ENCODE peak calls at places on chromosomes 6 and 20, in four cellular contexts. One of them, this sample, is unnamed.

GRCh38 chr20:45096781-45097180 is 4.1 kb downstream of the KCNS1 start:
- DNase-seq in activated CD4-positive, alpha-beta T cell treated with anti-CD3 and anti-CD28 coated beads, Interleukin-2, amount 50 U/mL, for 4 hours: no peak
- DNase-seq in NCI-H146: no peak
- DNase-seq in cardiac fibroblast: no peak
- DNase-seq in this sample: no peak

GRCh38 chr6:158660331-158660730 is 10.5 kb downstream of the SYTL3 start:
- DNase-seq in activated CD4-positive, alpha-beta T cell treated with anti-CD3 and anti-CD28 coated beads, Interleukin-2, amount 50 U/mL, for 4 hours: peak
- DNase-seq in NCI-H146: peak
- DNase-seq in cardiac fibroblast: no peak
- DNase-seq in this sample: peak

GRCh38 chr20:38363004-38363747 is 16.9 kb downstream of the LBP start:
- DNase-seq in activated CD4-positive, alpha-beta T cell treated with anti-CD3 and anti-CD28 coated beads, Interleukin-2, amount 50 U/mL, for 4 hours: no peak
- DNase-seq in NCI-H146: no peak
- DNase-seq in cardiac fibroblast: no peak
- DNase-seq in this sample: no peak

GRCh38 chr20:34164569-34164968 is 52.5 kb upstream of the EIF2S2 start:
- DNase-seq in activated CD4-positive, alpha-beta T cell treated with anti-CD3 and anti-CD28 coated beads, Interleukin-2, amount 50 U/mL, for 4 hours: no peak
- DNase-seq in NCI-H146: no peak
- DNase-seq in cardiac fibroblast: no peak
- DNase-seq in this sample: no peak

GRCh38 chr20:58008866-58009265 is 219.6 kb downstream of the ANKRD60 start:
- DNase-seq in activated CD4-positive, alpha-beta T cell treated with anti-CD3 and anti-CD28 coated beads, Interleukin-2, amount 50 U/mL, for 4 hours: no peak
- DNase-seq in NCI-H146: no peak
- DNase-seq in cardiac fibroblast: no peak
- DNase-seq in this sample: no peak

GRCh38 chr6:132812255-132812732 is 2.1 kb upstream of the RPS12 start:
- DNase-seq in activated CD4-positive, alpha-beta T cell treated with anti-CD3 and anti-CD28 coated beads, Interleukin-2, amount 50 U/mL, for 4 hours: no peak
- DNase-seq in NCI-H146: no peak
- DNase-seq in cardiac fibroblast: peak
- DNase-seq in this sample: no peak

GRCh38 chr6:161736341-161736740 is 462.5 kb upstream of the AGPAT4 start:
- DNase-seq in activated CD4-positive, alpha-beta T cell treated with anti-CD3 and anti-CD28 coated beads, Interleukin-2, amount 50 U/mL, for 4 hours: no peak
- DNase-seq in NCI-H146: peak
- DNase-seq in cardiac fibroblast: no peak
- DNase-seq in this sample: no peak

GRCh38 chr6:12801141-12801540 is 84.6 kb downstream of the PHACTR1 start:
- DNase-seq in activated CD4-positive, alpha-beta T cell treated with anti-CD3 and anti-CD28 coated beads, Interleukin-2, amount 50 U/mL, for 4 hours: no peak
- DNase-seq in NCI-H146: no peak
- DNase-seq in cardiac fibroblast: peak
- DNase-seq in this sample: no peak

GRCh38 chr20:14232650-14233049 is 104.8 kb downstream of the FLRT3 start:
- DNase-seq in activated CD4-positive, alpha-beta T cell treated with anti-CD3 and anti-CD28 coated beads, Interleukin-2, amount 50 U/mL, for 4 hours: no peak
- DNase-seq in NCI-H146: no peak
- DNase-seq in cardiac fibroblast: no peak
- DNase-seq in this sample: no peak

GRCh38 chr20:52552181-52552872 is 360.7 kb upstream of the ZFP64 start:
- DNase-seq in activated CD4-positive, alpha-beta T cell treated with anti-CD3 and anti-CD28 coated beads, Interleukin-2, amount 50 U/mL, for 4 hours: no peak
- DNase-seq in NCI-H146: no peak
- DNase-seq in cardiac fibroblast: peak
- DNase-seq in this sample: no peak

GRCh38 chr6:41464481-41464880 is 81.7 kb upstream of the FOXP4 start:
- DNase-seq in activated CD4-positive, alpha-beta T cell treated with anti-CD3 and anti-CD28 coated beads, Interleukin-2, amount 50 U/mL, for 4 hours: no peak
- DNase-seq in NCI-H146: no peak
- DNase-seq in cardiac fibroblast: peak
- DNase-seq in this sample: no peak

GRCh38 chr20:39876974-39877615 is 811.9 kb downstream of the MAFB start:
- DNase-seq in activated CD4-positive, alpha-beta T cell treated with anti-CD3 and anti-CD28 coated beads, Interleukin-2, amount 50 U/mL, for 4 hours: no peak
- DNase-seq in NCI-H146: peak
- DNase-seq in cardiac fibroblast: no peak
- DNase-seq in this sample: peak

GRCh38 chr6:47254906-47255305 is 54.8 kb downstream of the TNFRSF21 start:
- DNase-seq in activated CD4-positive, alpha-beta T cell treated with anti-CD3 and anti-CD28 coated beads, Interleukin-2, amount 50 U/mL, for 4 hours: no peak
- DNase-seq in NCI-H146: no peak
- DNase-seq in cardiac fibroblast: no peak
- DNase-seq in this sample: no peak

GRCh38 chr20:45919951-45920794 is 8.2 kb upstream of the PLTP start:
- DNase-seq in activated CD4-positive, alpha-beta T cell treated with anti-CD3 and anti-CD28 coated beads, Interleukin-2, amount 50 U/mL, for 4 hours: no peak
- DNase-seq in NCI-H146: no peak
- DNase-seq in cardiac fibroblast: peak
- DNase-seq in this sample: no peak

GRCh38 chr6:155045561-155046404 is 50.7 kb downstream of the TIAM2 start:
- DNase-seq in activated CD4-positive, alpha-beta T cell treated with anti-CD3 and anti-CD28 coated beads, Interleukin-2, amount 50 U/mL, for 4 hours: no peak
- DNase-seq in NCI-H146: no peak
- DNase-seq in cardiac fibroblast: no peak
- DNase-seq in this sample: no peak

GRCh38 chr6:14798594-14798982 is 447.3 kb upstream of the JARID2 start:
- DNase-seq in activated CD4-positive, alpha-beta T cell treated with anti-CD3 and anti-CD28 coated beads, Interleukin-2, amount 50 U/mL, for 4 hours: no peak
- DNase-seq in NCI-H146: no peak
- DNase-seq in cardiac fibroblast: no peak
- DNase-seq in this sample: no peak

GRCh38 chr6:74480561-74480960 is 725.3 kb downstream of the COL12A1 start:
- DNase-seq in activated CD4-positive, alpha-beta T cell treated with anti-CD3 and anti-CD28 coated beads, Interleukin-2, amount 50 U/mL, for 4 hours: no peak
- DNase-seq in NCI-H146: no peak
- DNase-seq in cardiac fibroblast: peak
- DNase-seq in this sample: no peak

GRCh38 chr20:59787186-59787890 is 146.1 kb downstream of the SYCP2 start:
- DNase-seq in activated CD4-positive, alpha-beta T cell treated with anti-CD3 and anti-CD28 coated beads, Interleukin-2, amount 50 U/mL, for 4 hours: no peak
- DNase-seq in NCI-H146: no peak
- DNase-seq in cardiac fibroblast: no peak
- DNase-seq in this sample: no peak

GRCh38 chr20:32909896-32910571 is 51.3 kb downstream of the EFCAB8 start:
- DNase-seq in activated CD4-positive, alpha-beta T cell treated with anti-CD3 and anti-CD28 coated beads, Interleukin-2, amount 50 U/mL, for 4 hours: no peak
- DNase-seq in NCI-H146: no peak
- DNase-seq in cardiac fibroblast: no peak
- DNase-seq in this sample: no peak

GRCh38 chr20:40956926-40957760 is 71.5 kb upstream of the TOP1 start:
- DNase-seq in activated CD4-positive, alpha-beta T cell treated with anti-CD3 and anti-CD28 coated beads, Interleukin-2, amount 50 U/mL, for 4 hours: no peak
- DNase-seq in NCI-H146: no peak
- DNase-seq in cardiac fibroblast: no peak
- DNase-seq in this sample: no peak

GRCh38 chr6:75147512-75147911 is 58.3 kb downstream of the COL12A1 start:
- DNase-seq in activated CD4-positive, alpha-beta T cell treated with anti-CD3 and anti-CD28 coated beads, Interleukin-2, amount 50 U/mL, for 4 hours: no peak
- DNase-seq in NCI-H146: no peak
- DNase-seq in cardiac fibroblast: peak
- DNase-seq in this sample: no peak

GRCh38 chr6:32885698-32886286 is 31.8 kb downstream of the PSMB9 start:
- DNase-seq in activated CD4-positive, alpha-beta T cell treated with anti-CD3 and anti-CD28 coated beads, Interleukin-2, amount 50 U/mL, for 4 hours: no peak
- DNase-seq in NCI-H146: peak
- DNase-seq in cardiac fibroblast: peak
- DNase-seq in this sample: peak

GRCh38 chr20:7503501-7503900 is 436.8 kb downstream of the HAO1 start:
- DNase-seq in activated CD4-positive, alpha-beta T cell treated with anti-CD3 and anti-CD28 coated beads, Interleukin-2, amount 50 U/mL, for 4 hours: no peak
- DNase-seq in NCI-H146: peak
- DNase-seq in cardiac fibroblast: no peak
- DNase-seq in this sample: no peak

GRCh38 chr6:137715589-137716045 is 151.4 kb upstream of the TNFAIP3 start:
- DNase-seq in activated CD4-positive, alpha-beta T cell treated with anti-CD3 and anti-CD28 coated beads, Interleukin-2, amount 50 U/mL, for 4 hours: no peak
- DNase-seq in NCI-H146: no peak
- DNase-seq in cardiac fibroblast: no peak
- DNase-seq in this sample: no peak

GRCh38 chr6:160010067-160010466 is 41.2 kb downstream of the IGF2R start:
- DNase-seq in activated CD4-positive, alpha-beta T cell treated with anti-CD3 and anti-CD28 coated beads, Interleukin-2, amount 50 U/mL, for 4 hours: no peak
- DNase-seq in NCI-H146: no peak
- DNase-seq in cardiac fibroblast: peak
- DNase-seq in this sample: no peak

GRCh38 chr6:166258854-166259276 is 49.3 kb downstream of the PRR18 start:
- DNase-seq in activated CD4-positive, alpha-beta T cell treated with anti-CD3 and anti-CD28 coated beads, Interleukin-2, amount 50 U/mL, for 4 hours: peak
- DNase-seq in NCI-H146: no peak
- DNase-seq in cardiac fibroblast: no peak
- DNase-seq in this sample: no peak

GRCh38 chr20:16366548-16366947 is 206.7 kb downstream of the KIF16B start:
- DNase-seq in activated CD4-positive, alpha-beta T cell treated with anti-CD3 and anti-CD28 coated beads, Interleukin-2, amount 50 U/mL, for 4 hours: no peak
- DNase-seq in NCI-H146: no peak
- DNase-seq in cardiac fibroblast: no peak
- DNase-seq in this sample: no peak